ENCODE peak calls at places on chromosomes 5 and 9, in nine cellular contexts. U is pulmonary artery endothelial cell; O is naive thymus-derived CD8-positive, alpha-beta T cell; M is NCI-H2029; D is AG08396; X is ELR; F is skeletal muscle cell; I is amygdala; N is body of pancreas. Q is an unnamed sample.

GRCh38 chr5:112228672-112229071 is 190.4 kb downstream of the EPB41L4A start:
- DNase-seq in I (no peak), O (no peak), U (peak), M (peak), D (peak), N (peak), F (no peak), X (no peak), Q (no peak)

GRCh38 chr9:79592736-79593493 is 21.1 kb downstream of the TLE4 start:
- DNase-seq in X (no peak), F (no peak), D (no peak), U (no peak), O (peak), I (no peak), N (no peak), M (no peak), Q (no peak)

GRCh38 chr5:43208658-43209057 is 16.6 kb downstream of the NIM1K start:
- DNase-seq in D (no peak), X (no peak), O (no peak), U (no peak), N (no peak), M (peak), I (no peak), F (no peak), Q (no peak)

GRCh38 chr9:107249131-107249533 is 33.9 kb upstream of the RAD23B start:
- DNase-seq in O (no peak), M (no peak), I (no peak), U (no peak), D (peak), F (peak), N (peak), X (peak), Q (no peak)

GRCh38 chr9:35237303-35237702 is 75.5 kb downstream of the UNC13B start:
- DNase-seq in U (no peak), D (no peak), O (no peak), X (no peak), N (peak), I (no peak), F (no peak), M (peak), Q (no peak)

GRCh38 chr9:17613723-17614122 is 34.9 kb downstream of the SH3GL2 start:
- DNase-seq in I (no peak), M (peak), O (no peak), D (peak), N (no peak), U (no peak), X (peak), F (peak), Q (peak)

GRCh38 chr9:128457207-128457606 is 1.4 kb downstream of the ODF2 start:
- DNase-seq in X (no peak), I (no peak), F (no peak), N (no peak), D (no peak), O (no peak), M (no peak), U (no peak), Q (no peak)

GRCh38 chr9:106107716-106108115 is 413.4 kb downstream of the TMEM38B start:
- DNase-seq in U (no peak), M (no peak), D (no peak), I (no peak), F (no peak), N (no peak), X (no peak), O (no peak), Q (no peak)

Q was measured in head of caudate nucleus.